ENCODE peak calls at places on chromosomes 2 and 18, in four cellular contexts. One of them, this sample, is unnamed.

GRCh38 chr18:80241919-80242777 is 5.2 kb downstream of the PARD6G start:
- DNase-seq in left lung: no peak
- DNase-seq in mesendoderm: no peak
- DNase-seq in retina: no peak
- DNase-seq in this sample: no peak

GRCh38 chr2:216666461-216667233 is 28.7 kb downstream of the IGFBP5 start:
- DNase-seq in left lung: no peak
- DNase-seq in mesendoderm: peak
- DNase-seq in retina: peak
- DNase-seq in this sample: peak

GRCh38 chr18:3675446-3675845 is 225.5 kb downstream of the TGIF1 start:
- DNase-seq in left lung: no peak
- DNase-seq in mesendoderm: no peak
- DNase-seq in retina: no peak
- DNase-seq in this sample: no peak

GRCh38 chr2:69554568-69554967 is 89.0 kb downstream of the AAK1 start:
- DNase-seq in left lung: no peak
- DNase-seq in mesendoderm: no peak
- DNase-seq in retina: no peak
- DNase-seq in this sample: no peak

GRCh38 chr18:42053188-42053781 is 98.3 kb downstream of the PIK3C3 start:
- DNase-seq in left lung: no peak
- DNase-seq in mesendoderm: peak
- DNase-seq in retina: peak
- DNase-seq in this sample: peak

GRCh38 chr2:83826601-83827000 is 632.5 kb downstream of the SUCLG1 start:
- DNase-seq in left lung: no peak
- DNase-seq in mesendoderm: no peak
- DNase-seq in retina: no peak
- DNase-seq in this sample: no peak

GRCh38 chr2:119005081-119005480 is 63.1 kb downstream of the MARCO start:
- DNase-seq in left lung: no peak
- DNase-seq in mesendoderm: no peak
- DNase-seq in retina: peak
- DNase-seq in this sample: no peak

GRCh38 chr2:127421116-127421800 is 3.0 kb downstream of the PROC start:
- DNase-seq in left lung: no peak
- DNase-seq in mesendoderm: no peak
- DNase-seq in retina: no peak
- DNase-seq in this sample: no peak

GRCh38 chr2:12710301-12710700 is 6.4 kb upstream of the TRIB2 start:
- DNase-seq in left lung: no peak
- DNase-seq in mesendoderm: no peak
- DNase-seq in retina: no peak
- DNase-seq in this sample: no peak

GRCh38 chr2:113201496-113202304 is 27.9 kb downstream of the PSD4 start:
- DNase-seq in left lung: peak
- DNase-seq in mesendoderm: no peak
- DNase-seq in retina: peak
- DNase-seq in this sample: no peak

GRCh38 chr2:85435986-85436835 is 17.7 kb downstream of the SH2D6 start:
- DNase-seq in left lung: no peak
- DNase-seq in mesendoderm: peak
- DNase-seq in retina: no peak
- DNase-seq in this sample: peak

GRCh38 chr2:43897492-43897891 is 58.7 kb downstream of the ABCG8 start:
- DNase-seq in left lung: no peak
- DNase-seq in mesendoderm: no peak
- DNase-seq in retina: no peak
- DNase-seq in this sample: no peak

GRCh38 chr2:111624401-111625156 is 259.4 kb downstream of the ANAPC1 start:
- DNase-seq in left lung: no peak
- DNase-seq in mesendoderm: no peak
- DNase-seq in retina: no peak
- DNase-seq in this sample: no peak

GRCh38 chr2:173652731-173653426 is 298.2 kb downstream of the CDCA7 start:
- DNase-seq in left lung: no peak
- DNase-seq in mesendoderm: peak
- DNase-seq in retina: peak
- DNase-seq in this sample: no peak

GRCh38 chr2:237235383-237236095 is 149.8 kb downstream of the COPS8 start:
- DNase-seq in left lung: no peak
- DNase-seq in mesendoderm: no peak
- DNase-seq in retina: no peak
- DNase-seq in this sample: peak

GRCh38 chr18:14976736-14977430 is 228.9 kb downstream of the ANKRD30B start:
- DNase-seq in left lung: no peak
- DNase-seq in mesendoderm: peak
- DNase-seq in retina: no peak
- DNase-seq in this sample: no peak

GRCh38 chr18:50307738-50308470 is 20.4 kb upstream of the CXXC1 start:
- DNase-seq in left lung: peak
- DNase-seq in mesendoderm: peak
- DNase-seq in retina: peak
- DNase-seq in this sample: peak

GRCh38 chr2:47033102-47033880 is 117.7 kb upstream of the MCFD2 start:
- DNase-seq in left lung: peak
- DNase-seq in mesendoderm: peak
- DNase-seq in retina: peak
- DNase-seq in this sample: no peak

GRCh38 chr2:197869501-197870111 is 65.2 kb downstream of the PLCL1 start:
- DNase-seq in left lung: no peak
- DNase-seq in mesendoderm: peak
- DNase-seq in retina: no peak
- DNase-seq in this sample: no peak

GRCh38 chr2:10547011-10547410 is 98.9 kb upstream of the ODC1 start:
- DNase-seq in left lung: peak
- DNase-seq in mesendoderm: peak
- DNase-seq in retina: no peak
- DNase-seq in this sample: no peak

GRCh38 chr18:79567481-79568147 is 112.0 kb upstream of the CTDP1 start:
- DNase-seq in left lung: peak
- DNase-seq in mesendoderm: peak
- DNase-seq in retina: peak
- DNase-seq in this sample: no peak

GRCh38 chr2:79860233-79861058 is 347.6 kb downstream of the CTNNA2 start:
- DNase-seq in left lung: no peak
- DNase-seq in mesendoderm: peak
- DNase-seq in retina: peak
- DNase-seq in this sample: peak

GRCh38 chr2:120373424-120373823 is 27.5 kb downstream of the INHBB start:
- DNase-seq in left lung: peak
- DNase-seq in mesendoderm: no peak
- DNase-seq in retina: no peak
- DNase-seq in this sample: no peak

GRCh38 chr2:37585295-37585908 is 86.0 kb downstream of the CDC42EP3 start:
- DNase-seq in left lung: no peak
- DNase-seq in mesendoderm: peak
- DNase-seq in retina: no peak
- DNase-seq in this sample: no peak

GRCh38 chr2:150041721-150042450 is 445.6 kb downstream of the RND3 start:
- DNase-seq in left lung: no peak
- DNase-seq in mesendoderm: no peak
- DNase-seq in retina: no peak
- DNase-seq in this sample: no peak